ENCODE peak calls at places on chromosomes 3 and 15, in eight cellular contexts. H is activated CD8-positive, alpha-beta memory T cell treated with anti-CD3 and anti-CD28 coated beads, Interleukin-2, amount 50 U/mL, for 48 hours; T is A549; K is islet precursor cell; R is Karpas-422; E is fibroblast of pulmonary artery; S is GM12865; P is AG04449. Y is an unnamed sample.

GRCh38 chr3:35664460-35664919 is 25.2 kb downstream of the ARPP21 start:
- DNase-seq in P (no peak), S (peak; percentile 32), T (no peak), R (no peak), E (peak; percentile 87), K (peak; percentile 69), H (no peak), Y (peak; percentile 95)

GRCh38 chr3:7209098-7209497 is 348.2 kb downstream of the GRM7 start:
- DNase-seq in P (no peak), E (no peak), R (no peak), S (peak; percentile 24), T (no peak), H (no peak), K (no peak), Y (no peak)

GRCh38 chr3:125340121-125340520 is 35.0 kb downstream of the ZNF148 start:
- DNase-seq in S (no peak), R (no peak), H (no peak), E (no peak), T (no peak), K (no peak), P (no peak), Y (no peak)

GRCh38 chr3:14988988-14989394 is 41.6 kb downstream of the NR2C2 start:
- DNase-seq in K (peak; percentile 61), T (peak; percentile 22), R (peak; percentile 94), E (no peak), H (peak; percentile 57), S (peak; percentile 94), P (no peak), Y (no peak)

GRCh38 chr3:66860771-66861170 is 137.3 kb upstream of the KBTBD8 start:
- DNase-seq in H (no peak), T (no peak), S (no peak), P (no peak), E (no peak), R (no peak), K (no peak), Y (no peak)

GRCh38 chr15:77145370-77145769 is 74.5 kb upstream of the TSPAN3 start:
- DNase-seq in T (no peak), S (no peak), H (no peak), E (no peak), R (peak; percentile 29), K (no peak), P (no peak), Y (no peak)

GRCh38 chr15:59436774-59437472 is 1.1 kb upstream of the FAM81A start:
- DNase-seq in E (peak; percentile 29), R (no peak), S (peak; percentile 31), H (no peak), T (no peak), P (no peak), K (no peak), Y (no peak)

GRCh38 chr15:31332020-31332680 is 5.5 kb downstream of the KLF13 start:
- DNase-seq in S (no peak), T (no peak), H (no peak), P (no peak), K (no peak), E (no peak), R (no peak), Y (no peak)

GRCh38 chr15:29337156-29337959 is 67.7 kb upstream of the NSMCE3 start:
- DNase-seq in R (no peak), K (no peak), T (no peak), H (no peak), P (peak; percentile 36), E (peak; percentile 65), S (no peak), Y (no peak)

GRCh38 chr3:11671648-11672100 is 28.0 kb upstream of the VGLL4 start:
- DNase-seq in T (peak; percentile 25), P (peak; percentile 29), K (no peak), H (no peak), S (peak; percentile 45), R (peak; percentile 78), E (peak; percentile 64), Y (no peak)

GRCh38 chr15:42059661-42060476 is 34.5 kb downstream of the PLA2G4D start:
- DNase-seq in E (peak; percentile 51), T (peak; percentile 48), P (no peak), S (peak; percentile 67), R (peak; percentile 85), K (peak; percentile 63), H (peak; percentile 92), Y (peak; percentile 21)

GRCh38 chr15:85707519-85708338 is 87.0 kb downstream of the KLHL25 start:
- DNase-seq in P (no peak), E (peak; percentile 71), R (peak; percentile 55), H (no peak), S (peak; percentile 77), K (no peak), T (peak; percentile 30), Y (peak; percentile 23)

GRCh38 chr3:71511037-71511436 is 72.5 kb downstream of the FOXP1 start:
- DNase-seq in P (peak; percentile 99), S (no peak), H (no peak), E (peak; percentile 68), K (peak; percentile 78), T (peak; percentile 65), R (peak; percentile 59), Y (no peak)

GRCh38 chr15:47750030-47750739 is 32.9 kb downstream of the SEMA6D start:
- DNase-seq in H (no peak), S (no peak), R (no peak), K (peak; percentile 84), T (no peak), E (peak; percentile 67), P (peak; percentile 45), Y (no peak)

GRCh38 chr3:186931487-186932280 is 1.4 kb downstream of the ST6GAL1 start:
- DNase-seq in H (peak; percentile 87), S (peak; percentile 57), E (peak; percentile 14), T (no peak), K (no peak), P (no peak), R (peak; percentile 85), Y (no peak)

GRCh38 chr3:112354642-112355333 is 21.8 kb downstream of the CD200 start:
- DNase-seq in S (no peak), E (no peak), T (no peak), P (no peak), H (no peak), K (no peak), R (no peak), Y (no peak)

GRCh38 chr3:51982352-51982837 is 940 bp upstream of the ACY1 start:
- DNase-seq in K (peak; percentile 92), E (no peak), T (peak; percentile 82), P (no peak), R (peak; percentile 79), S (peak; percentile 80), H (peak; percentile 66), Y (no peak)

GRCh38 chr15:80182611-80183210 is 29.9 kb downstream of the FAH start:
- DNase-seq in S (no peak), T (no peak), R (no peak), P (peak; percentile 57), H (no peak), K (peak; percentile 38), E (peak; percentile 81), Y (peak; percentile 33)

GRCh38 chr3:122697952-122698625 is 17.4 kb downstream of the PARP14 start:
- DNase-seq in E (no peak), R (peak; percentile 68), S (peak; percentile 78), P (no peak), H (no peak), K (no peak), T (peak; percentile 5), Y (no peak)

GRCh38 chr3:71258526-71258925 is 325.0 kb downstream of the FOXP1 start:
- DNase-seq in K (no peak), E (peak; percentile 69), P (no peak), T (peak; percentile 79), H (no peak), R (no peak), S (no peak), Y (no peak)

GRCh38 chr15:94638183-94638582 is 406.8 kb downstream of the MCTP2 start:
- DNase-seq in T (no peak), R (no peak), E (no peak), H (no peak), S (no peak), K (no peak), P (no peak), Y (no peak)

GRCh38 chr3:15983232-15983631 is 185.5 kb upstream of the ANKRD28 start:
- DNase-seq in S (no peak), H (no peak), T (no peak), P (peak; percentile 38), R (no peak), E (peak; percentile 70), K (peak; percentile 56), Y (no peak)

GRCh38 chr3:44712455-44713075 is at the start of gene ZNF502:
- DNase-seq in T (peak; percentile 89), H (peak; percentile 81), E (peak; percentile 93), P (peak; percentile 19), R (no peak), S (no peak), K (peak; percentile 74), Y (peak; percentile 1)

GRCh38 chr15:57375827-57376694 is at the start of gene CGNL1:
- DNase-seq in H (no peak), E (peak; percentile 22), P (no peak), R (no peak), T (no peak), K (peak; percentile 82), S (no peak), Y (no peak)

GRCh38 chr3:133040696-133041523 is 2.7 kb downstream of the TMEM108 start:
- DNase-seq in T (peak; percentile 51), E (peak; percentile 84), R (peak; percentile 84), S (peak; percentile 76), P (peak; percentile 12), H (peak; percentile 55), K (peak; percentile 90), Y (no peak)

GRCh38 chr3:113339616-113340244 is 101.6 kb downstream of the CFAP44 start:
- DNase-seq in T (no peak), H (no peak), P (no peak), R (peak; percentile 58), E (no peak), S (no peak), K (no peak), Y (no peak)

GRCh38 chr3:89565098-89565497 is 457.7 kb downstream of the EPHA3 start:
- DNase-seq in T (no peak), R (no peak), S (no peak), E (no peak), K (no peak), P (no peak), H (no peak), Y (no peak)

GRCh38 chr3:38630591-38630990 is 18.9 kb downstream of the SCN5A start:
- DNase-seq in T (no peak), S (no peak), R (no peak), E (no peak), P (no peak), K (no peak), H (no peak), Y (no peak)

GRCh38 chr3:164095279-164095678 is 983.0 kb downstream of the SI start:
- DNase-seq in E (no peak), R (no peak), P (no peak), K (no peak), H (no peak), T (no peak), S (no peak), Y (no peak)

GRCh38 chr15:58477228-58477627 is 45.4 kb downstream of the LIPC start:
- DNase-seq in K (no peak), P (no peak), T (no peak), S (no peak), R (no peak), H (no peak), E (no peak), Y (no peak)